ENCODE peak calls at places on chromosomes 5 and 9, in nine cellular contexts. H is PC-9, B is fibroblast of the aortic adventitia, X is suprapubic skin, Y is breast epithelium, Q is foreskin fibroblast, V is fibroblast of villous mesenchyme, P is cardiac muscle cell, D is brain microvascular endothelial cell. G is an unnamed sample.

GRCh38 chr9:115668506-115668905 is 485.1 kb upstream of the PAPPA start:
- DNase-seq in H (no peak), B (peak), X (no peak), Y (no peak), Q (peak), V (peak), P (peak), D (peak), G (peak)

GRCh38 chr9:4883326-4883873 is 90.7 kb downstream of the RCL1 start:
- DNase-seq in H (no peak), B (no peak), X (no peak), Y (no peak), Q (no peak), V (no peak), P (no peak), D (no peak), G (no peak)

GRCh38 chr9:115845648-115846312 is 307.8 kb upstream of the PAPPA start:
- DNase-seq in H (peak), B (peak), X (no peak), Y (no peak), Q (peak), V (peak), P (peak), D (peak), G (peak)

GRCh38 chr5:167250996-167251395 is 1040.4 kb upstream of the WWC1 start:
- DNase-seq in H (no peak), B (no peak), X (no peak), Y (no peak), Q (no peak), V (no peak), P (no peak), D (no peak), G (no peak)

GRCh38 chr5:130773813-130774212 is 391.2 kb downstream of the HINT1 start:
- DNase-seq in H (peak), B (no peak), X (no peak), Y (no peak), Q (peak), V (no peak), P (no peak), D (peak), G (peak)

GRCh38 chr9:122372856-122373845 is 2.3 kb downstream of the PTGS1 start:
- DNase-seq in H (no peak), B (no peak), X (no peak), Y (no peak), Q (no peak), V (no peak), P (no peak), D (no peak), G (no peak)

GRCh38 chr5:19733612-19734495 is 254.1 kb downstream of the CDH18 start:
- DNase-seq in H (no peak), B (no peak), X (no peak), Y (no peak), Q (no peak), V (no peak), P (no peak), D (no peak), G (no peak)

GRCh38 chr5:25568989-25569625 is 924.3 kb upstream of the CDH10 start:
- DNase-seq in H (no peak), B (no peak), X (no peak), Y (no peak), Q (no peak), V (no peak), P (no peak), D (no peak), G (no peak)

GRCh38 chr9:5832093-5832542 is 799 bp downstream of the ERMP1 start:
- DNase-seq in H (no peak), B (no peak), X (no peak), Y (no peak), Q (peak), V (no peak), P (peak), D (no peak), G (no peak)

GRCh38 chr5:131965826-131966415 is 20.5 kb upstream of the MEIKIN start:
- DNase-seq in H (no peak), B (no peak), X (no peak), Y (no peak), Q (no peak), V (no peak), P (no peak), D (no peak), G (no peak)

GRCh38 chr5:139671096-139671841 is 23.1 kb downstream of the CXXC5 start:
- DNase-seq in H (no peak), B (no peak), X (no peak), Y (no peak), Q (no peak), V (no peak), P (peak), D (no peak), G (no peak)

GRCh38 chr9:99824378-99825157 is 2.9 kb downstream of the NR4A3 start:
- DNase-seq in H (peak), B (no peak), X (peak), Y (no peak), Q (peak), V (peak), P (peak), D (peak), G (peak)

GRCh38 chr5:57626703-57627102 is 144.1 kb upstream of the ACTBL2 start:
- DNase-seq in H (no peak), B (peak), X (no peak), Y (no peak), Q (no peak), V (peak), P (peak), D (no peak), G (peak)

GRCh38 chr9:26310294-26310693 is 582.3 kb downstream of the CAAP1 start:
- DNase-seq in H (no peak), B (peak), X (no peak), Y (no peak), Q (no peak), V (peak), P (peak), D (no peak), G (peak)

GRCh38 chr5:11273180-11273882 is 512.3 kb upstream of the DAP start:
- DNase-seq in H (no peak), B (no peak), X (no peak), Y (no peak), Q (no peak), V (peak), P (no peak), D (no peak), G (no peak)

GRCh38 chr9:131834721-131835120 is 94.8 kb upstream of the RAPGEF1 start:
- DNase-seq in H (no peak), B (no peak), X (no peak), Y (no peak), Q (no peak), V (no peak), P (no peak), D (no peak), G (no peak)

GRCh38 chr9:87080512-87081225 is 133.4 kb upstream of the GAS1 start:
- DNase-seq in H (no peak), B (peak), X (no peak), Y (no peak), Q (peak), V (peak), P (peak), D (no peak), G (peak)

GRCh38 chr9:131461166-131461565 is 41.6 kb upstream of the POMT1 start:
- DNase-seq in H (no peak), B (no peak), X (no peak), Y (peak), Q (no peak), V (no peak), P (no peak), D (no peak), G (no peak)

GRCh38 chr5:110045153-110045552 is 355.4 kb downstream of the MAN2A1 start:
- DNase-seq in H (no peak), B (peak), X (no peak), Y (no peak), Q (peak), V (peak), P (peak), D (no peak), G (peak)

GRCh38 chr9:107989544-107989943 is 500.0 kb upstream of the KLF4 start:
- DNase-seq in H (no peak), B (peak), X (no peak), Y (no peak), Q (no peak), V (peak), P (peak), D (no peak), G (peak)

GRCh38 chr9:90095682-90096081 is 490.9 kb downstream of the GADD45G start:
- DNase-seq in H (no peak), B (no peak), X (no peak), Y (no peak), Q (no peak), V (no peak), P (no peak), D (no peak), G (no peak)

GRCh38 chr5:136188859-136189258 is 4.1 kb downstream of the SMIM32 start:
- DNase-seq in H (no peak), B (no peak), X (no peak), Y (no peak), Q (no peak), V (no peak), P (no peak), D (no peak), G (no peak)

GRCh38 chr5:128346038-128346437 is 192.0 kb downstream of the FBN2 start:
- DNase-seq in H (no peak), B (no peak), X (no peak), Y (no peak), Q (no peak), V (no peak), P (no peak), D (no peak), G (no peak)

GRCh38 chr5:179559280-179560252 is 9.2 kb downstream of the RUFY1 start:
- DNase-seq in H (peak), B (peak), X (peak), Y (peak), Q (peak), V (peak), P (peak), D (peak), G (peak)
- H3K4me3 ChIP-seq in H (peak), B (peak), X (peak), Y (peak), Q (peak), V (peak), P (peak), D (peak), G (peak)

GRCh38 chr5:73987915-73988314 is 361.9 kb downstream of the ARHGEF28 start:
- DNase-seq in H (no peak), B (no peak), X (no peak), Y (no peak), Q (no peak), V (no peak), P (no peak), D (no peak), G (no peak)

GRCh38 chr5:73981696-73982095 is 355.7 kb downstream of the ARHGEF28 start:
- DNase-seq in H (no peak), B (no peak), X (no peak), Y (no peak), Q (no peak), V (no peak), P (no peak), D (no peak), G (no peak)

GRCh38 chr5:73986729-73987128 is 360.7 kb downstream of the ARHGEF28 start:
- DNase-seq in H (no peak), B (no peak), X (no peak), Y (no peak), Q (no peak), V (no peak), P (no peak), D (no peak), G (no peak)

GRCh38 chr5:73983661-73984060 is 357.7 kb downstream of the ARHGEF28 start:
- DNase-seq in H (no peak), B (no peak), X (no peak), Y (no peak), Q (no peak), V (no peak), P (no peak), D (no peak), G (no peak)

DNA sequence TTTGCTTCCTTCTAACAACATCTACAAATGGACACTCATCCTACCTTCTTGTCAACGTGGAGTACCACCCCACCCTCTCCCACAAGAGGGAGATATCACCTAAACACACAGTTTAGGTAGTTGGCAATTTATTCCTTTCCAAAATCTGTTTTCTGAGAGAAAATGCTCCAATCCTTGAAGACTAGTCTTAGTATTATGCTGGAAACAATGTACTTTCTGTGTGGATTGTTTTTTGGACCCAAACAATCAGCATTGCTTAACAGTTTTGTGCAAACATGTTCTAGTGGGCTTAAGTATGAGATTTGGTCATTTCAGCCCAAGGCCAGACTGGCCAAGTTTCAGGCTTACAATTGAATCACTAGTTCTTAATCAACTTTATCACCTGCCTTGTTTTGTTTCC is 359.1 kb downstream of the ARHGEF28 start:
- DNase-seq in H (peak), B (peak), X (no peak), Y (no peak), Q (peak), V (peak), P (peak), D (peak), G (peak)
- TF ChIP-seq CTCF in H (peak), B (peak), X (no peak), Y (peak), Q (peak), V (peak), P (peak), D (peak), G (peak)

GRCh38 chr5:111227226-111227782 is 3.1 kb downstream of the CAMK4 start:
- DNase-seq in H (no peak), B (no peak), X (no peak), Y (no peak), Q (no peak), V (no peak), P (no peak), D (no peak), G (no peak)

GRCh38 chr5:111231053-111231586 is 6.9 kb downstream of the CAMK4 start:
- DNase-seq in H (no peak), B (no peak), X (no peak), Y (no peak), Q (no peak), V (no peak), P (no peak), D (no peak), G (no peak)

GRCh38 chr5:111229871-111230812 is 6.0 kb downstream of the CAMK4 start:
- DNase-seq in H (no peak), B (no peak), X (no peak), Y (no peak), Q (no peak), V (no peak), P (no peak), D (no peak), G (no peak)

GRCh38 chr5:111227805-111228204 is 3.6 kb downstream of the CAMK4 start:
- DNase-seq in H (no peak), B (peak), X (no peak), Y (no peak), Q (peak), V (peak), P (peak), D (no peak), G (no peak)

DNA sequence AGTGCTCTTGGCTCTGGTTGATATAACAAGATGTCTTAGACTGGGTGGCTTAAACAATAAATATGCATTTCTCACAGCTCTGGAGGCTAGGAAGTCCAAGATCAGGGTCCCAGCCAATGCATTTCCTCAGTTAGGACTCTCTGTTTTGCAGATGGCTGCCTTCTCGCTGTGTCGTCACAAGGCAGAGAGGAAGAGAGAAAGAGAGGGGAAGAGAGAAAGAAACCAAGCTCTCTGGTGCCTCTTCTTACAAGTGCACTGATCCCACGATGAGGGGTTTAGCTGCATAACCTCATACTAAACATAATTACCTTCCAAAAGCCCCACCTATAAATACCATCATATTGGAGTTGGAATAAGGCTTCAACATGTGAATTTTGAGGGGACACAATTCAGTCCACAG is 4.9 kb downstream of the CAMK4 start:
- DNase-seq in H (no peak), B (no peak), X (no peak), Y (no peak), Q (no peak), V (no peak), P (no peak), D (no peak), G (no peak)
- H3K4me3 ChIP-seq in H (no peak), B (no peak), X (no peak), Y (no peak), Q (no peak), V (no peak), P (no peak), D (no peak), G (no peak)

GRCh38 chr9:84857224-84857623 is 187.7 kb downstream of the NTRK2 start:
- DNase-seq in H (no peak), B (peak), X (no peak), Y (no peak), Q (no peak), V (no peak), P (no peak), D (no peak), G (no peak)
- TF ChIP-seq CTCF in H (no peak), B (no peak), X (no peak), Y (no peak), Q (no peak), V (no peak), P (no peak), D (no peak), G (no peak)

DNA sequence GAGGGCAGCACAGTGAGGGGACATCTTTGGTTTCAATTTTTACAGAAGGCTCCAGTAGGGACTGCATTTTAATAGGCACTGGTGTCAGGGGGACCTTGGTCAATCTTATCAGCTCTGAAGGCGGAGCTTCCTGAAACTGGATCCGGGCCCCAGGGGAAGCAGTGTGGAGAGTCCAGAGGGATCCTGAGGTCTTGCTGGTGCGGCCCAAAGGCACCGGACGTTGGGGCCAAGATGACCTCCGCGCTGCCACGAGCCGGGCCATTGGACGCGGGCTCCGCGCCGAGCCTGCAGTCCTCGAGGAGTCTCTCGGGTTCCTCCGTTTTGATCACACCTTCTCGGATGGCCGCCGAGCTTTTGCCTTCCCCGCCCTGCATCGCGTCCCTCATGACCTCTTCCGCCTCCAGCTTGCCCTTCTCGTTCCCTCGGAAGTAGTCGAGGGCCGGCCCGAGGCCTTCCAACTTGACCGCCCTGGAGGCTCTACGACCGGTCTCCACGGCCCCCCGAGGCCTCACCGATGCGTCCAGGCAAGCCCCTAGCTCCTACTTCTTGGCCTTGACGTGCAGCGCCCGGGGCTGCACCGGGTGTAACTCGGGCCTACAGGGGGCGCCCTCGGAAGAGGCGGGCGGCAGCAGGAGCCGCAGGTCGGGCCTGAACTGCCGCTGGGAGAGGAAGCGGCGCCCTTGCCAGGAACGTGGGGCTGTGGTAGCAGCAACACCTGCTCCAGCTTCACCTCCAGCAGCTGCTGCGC is 18.8 kb downstream of the C5orf52 start:
- DNase-seq in H (no peak), B (no peak), X (no peak), Y (no peak), Q (no peak), V (no peak), P (peak), D (no peak), G (peak)
- H3K4me3 ChIP-seq in H (no peak), B (no peak), X (no peak), Y (no peak), Q (no peak), V (no peak), P (no peak), D (peak), G (peak)

GRCh38 chr9:137023583-137023991 is 4.5 kb downstream of the ABCA2 start:
- DNase-seq in H (no peak), B (no peak), X (no peak), Y (no peak), Q (no peak), V (no peak), P (no peak), D (no peak), G (no peak)

GRCh38 chr9:137027369-137028012 is 546 bp downstream of the ABCA2 start:
- DNase-seq in H (peak), B (no peak), X (no peak), Y (no peak), Q (peak), V (no peak), P (no peak), D (no peak), G (no peak)

GRCh38 chr9:137026828-137027227 is 1.2 kb downstream of the ABCA2 start:
- DNase-seq in H (no peak), B (no peak), X (no peak), Y (no peak), Q (no peak), V (no peak), P (no peak), D (no peak), G (no peak)

GRCh38 chr9:137026384-137026783 is 1.7 kb downstream of the ABCA2 start:
- DNase-seq in H (no peak), B (no peak), X (no peak), Y (no peak), Q (no peak), V (no peak), P (no peak), D (no peak), G (no peak)

GRCh38 chr9:137025120-137025966 is 2.7 kb downstream of the ABCA2 start:
- DNase-seq in H (peak), B (no peak), X (no peak), Y (no peak), Q (peak), V (no peak), P (no peak), D (no peak), G (no peak)
- TF ChIP-seq CTCF in H (no peak), B (no peak), X (no peak), Y (peak), Q (no peak), V (no peak), P (no peak), D (no peak), G (no peak)

DNA sequence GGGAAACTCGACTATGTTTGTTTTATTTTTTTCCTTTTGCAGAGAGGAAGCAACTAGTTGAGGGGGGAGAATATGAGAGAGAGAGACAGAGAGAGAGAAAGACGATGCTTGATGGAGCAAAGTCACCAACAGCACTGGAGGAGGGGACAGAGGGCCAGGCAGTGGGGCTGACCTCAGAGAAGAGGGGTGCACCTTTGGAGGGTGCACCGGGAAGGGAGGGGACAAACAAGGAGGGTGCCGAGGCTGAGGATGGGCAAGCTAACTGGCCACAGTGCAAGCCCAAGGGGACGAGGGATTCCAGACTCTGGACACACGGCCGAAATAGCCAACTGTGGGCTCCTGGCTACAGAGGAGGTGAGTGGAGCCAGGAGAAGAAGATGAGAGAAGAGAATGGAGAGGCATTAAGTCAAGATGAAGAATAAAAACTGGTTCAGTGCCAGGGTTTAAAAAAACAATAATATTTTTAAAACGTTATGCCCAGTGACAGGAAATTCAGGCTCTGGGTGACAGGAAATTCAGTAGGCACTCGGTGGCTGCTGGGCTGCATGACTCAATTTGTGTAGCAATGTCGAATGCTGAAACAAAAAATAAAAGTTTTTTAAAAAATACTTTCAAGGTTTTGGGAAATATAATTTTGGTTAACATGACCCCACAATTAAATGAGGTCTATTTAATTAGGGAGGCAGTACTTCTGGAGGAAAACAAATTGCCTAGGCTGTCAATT is 13.3 kb upstream of the GLRX start:
- DNase-seq in H (no peak), B (no peak), X (no peak), Y (no peak), Q (peak), V (no peak), P (no peak), D (no peak), G (no peak)
- H3K4me3 ChIP-seq in H (peak), B (peak), X (peak), Y (peak), Q (peak), V (peak), P (no peak), D (no peak), G (peak)

G was measured in choroid plexus epithelial cell.